ENCODE peak calls at places on chromosomes 2 and 18, in eight cellular contexts. One of them, this sample, is unnamed.
A peak's percentile ranks its signal among the peaks of the same experiment; 100 is the strongest.

GRCh38 chr2:122748552-122749011 is 993.1 kb downstream of the TSN start:
- DNase-seq in HS-27A: no peak
- DNase-seq in HTR-8/SVneo: no peak
- DNase-seq in AML-193: no peak
- DNase-seq in progenitor cell of endocrine pancreas: no peak
- DNase-seq in LHCN-M2: peak; percentile 14
- DNase-seq in adipocyte: peak; percentile 5
- DNase-seq in NCI-H1092: no peak
- DNase-seq in this sample: no peak

GRCh38 chr18:55685638-55686037 is 97.6 kb upstream of the TCF4 start:
- DNase-seq in HS-27A: no peak
- DNase-seq in HTR-8/SVneo: no peak
- DNase-seq in AML-193: no peak
- DNase-seq in progenitor cell of endocrine pancreas: no peak
- DNase-seq in LHCN-M2: no peak
- DNase-seq in adipocyte: no peak
- DNase-seq in NCI-H1092: no peak
- DNase-seq in this sample: no peak

GRCh38 chr2:237581751-237582746 is 8.5 kb downstream of the RAB17 start:
- DNase-seq in HS-27A: no peak
- DNase-seq in HTR-8/SVneo: peak; percentile 46
- DNase-seq in AML-193: no peak
- DNase-seq in progenitor cell of endocrine pancreas: no peak
- DNase-seq in LHCN-M2: peak; percentile 58
- DNase-seq in adipocyte: peak; percentile 75
- DNase-seq in NCI-H1092: peak; percentile 65
- DNase-seq in this sample: no peak

GRCh38 chr18:23403310-23403709 is 49.8 kb upstream of the RIOK3 start:
- DNase-seq in HS-27A: no peak
- DNase-seq in HTR-8/SVneo: no peak
- DNase-seq in AML-193: no peak
- DNase-seq in progenitor cell of endocrine pancreas: no peak
- DNase-seq in LHCN-M2: no peak
- DNase-seq in adipocyte: no peak
- DNase-seq in NCI-H1092: no peak
- DNase-seq in this sample: no peak

GRCh38 chr2:134307334-134307733 is 53.5 kb downstream of the MGAT5 start:
- DNase-seq in HS-27A: no peak
- DNase-seq in HTR-8/SVneo: no peak
- DNase-seq in AML-193: no peak
- DNase-seq in progenitor cell of endocrine pancreas: no peak
- DNase-seq in LHCN-M2: no peak
- DNase-seq in adipocyte: no peak
- DNase-seq in NCI-H1092: no peak
- DNase-seq in this sample: no peak

GRCh38 chr2:210477496-210477895 is 937 bp upstream of the LANCL1 start:
- DNase-seq in HS-27A: peak; percentile 27
- DNase-seq in HTR-8/SVneo: peak; percentile 57
- DNase-seq in AML-193: peak; percentile 28
- DNase-seq in progenitor cell of endocrine pancreas: no peak
- DNase-seq in LHCN-M2: peak; percentile 76
- DNase-seq in adipocyte: peak; percentile 48
- DNase-seq in NCI-H1092: no peak
- DNase-seq in this sample: no peak

GRCh38 chr2:75432761-75433361 is 127.9 kb downstream of the EVA1A start:
- DNase-seq in HS-27A: no peak
- DNase-seq in HTR-8/SVneo: no peak
- DNase-seq in AML-193: no peak
- DNase-seq in progenitor cell of endocrine pancreas: no peak
- DNase-seq in LHCN-M2: no peak
- DNase-seq in adipocyte: no peak
- DNase-seq in NCI-H1092: no peak
- DNase-seq in this sample: no peak

GRCh38 chr2:44941551-44942234 is at the start of gene SIX3:
- DNase-seq in HS-27A: no peak
- DNase-seq in HTR-8/SVneo: no peak
- DNase-seq in AML-193: no peak
- DNase-seq in progenitor cell of endocrine pancreas: no peak
- DNase-seq in LHCN-M2: peak; percentile 31
- DNase-seq in adipocyte: peak; percentile 53
- DNase-seq in NCI-H1092: peak; percentile 53
- DNase-seq in this sample: no peak

GRCh38 chr18:35189510-35189909 is 51.3 kb upstream of the ZNF397 start:
- DNase-seq in HS-27A: no peak
- DNase-seq in HTR-8/SVneo: no peak
- DNase-seq in AML-193: no peak
- DNase-seq in progenitor cell of endocrine pancreas: no peak
- DNase-seq in LHCN-M2: no peak
- DNase-seq in adipocyte: peak; percentile 45
- DNase-seq in NCI-H1092: no peak
- DNase-seq in this sample: no peak

GRCh38 chr2:232261776-232262175 is 116.8 kb upstream of the ALPP start:
- DNase-seq in HS-27A: no peak
- DNase-seq in HTR-8/SVneo: no peak
- DNase-seq in AML-193: no peak
- DNase-seq in progenitor cell of endocrine pancreas: no peak
- DNase-seq in LHCN-M2: no peak
- DNase-seq in adipocyte: peak; percentile 26
- DNase-seq in NCI-H1092: no peak
- DNase-seq in this sample: no peak